ENCODE peak calls at places on chromosomes 16 and 17, in nine cellular contexts. B is CD8-positive, alpha-beta T cell; L is T-helper 17 cell; D is effector memory CD8-positive, alpha-beta T cell; I is activated CD8-positive, alpha-beta T cell treated with anti-CD3 and anti-CD28 coated beads for 36 hours; U is activated T-cell treated with anti-CD3 and anti-CD28 coated beads, Interleukin-2, amount 50 U/mL, for 4 hours; Y is stimulated activated naive CD8-positive, alpha-beta T cell treated with anti-CD3 and anti-CD28 coated beads, Interleukin-15, Interleukin-2, amounts not matched to agents 100 U/mL and 50 U/mL, for 24 hours; X is right cardiac atrium; A is T-cell. F is an unnamed sample.

GRCh38 chr16:80459331-80459777 is 81.4 kb upstream of the DYNLRB2 start:
- ATAC-seq in U (no peak), D (no peak), Y (no peak), A (no peak), B (no peak), X (peak), L (no peak), I (no peak), F (peak)

GRCh38 chr16:87409153-87409552 is 17.0 kb downstream of the MAP1LC3B start:
- ATAC-seq in D (no peak), I (no peak), Y (no peak), U (no peak), B (no peak), L (no peak), X (no peak), A (no peak), F (no peak)

GRCh38 chr16:67397812-67398545 is 4.7 kb upstream of the TPPP3 start:
- ATAC-seq in I (no peak), A (no peak), D (no peak), L (no peak), X (no peak), B (no peak), Y (no peak), U (no peak), F (no peak)

GRCh38 chr17:55274371-55275255 is 9.9 kb downstream of the HLF start:
- ATAC-seq in L (no peak), Y (no peak), U (no peak), B (no peak), I (no peak), A (no peak), X (peak), D (no peak), F (no peak)

GRCh38 chr16:3864562-3864961 is 16.0 kb downstream of the CREBBP start:
- ATAC-seq in Y (no peak), D (no peak), I (peak), A (no peak), X (no peak), L (no peak), B (no peak), U (peak), F (no peak)

GRCh38 chr17:40318835-40319332 is 9.9 kb downstream of the RARA start:
- ATAC-seq in X (no peak), B (no peak), D (no peak), L (no peak), Y (no peak), A (no peak), I (no peak), U (no peak), F (no peak)

GRCh38 chr17:43402567-43402966 is 3.8 kb downstream of the ARL4D start:
- ATAC-seq in I (no peak), U (no peak), A (no peak), L (no peak), B (no peak), D (no peak), X (no peak), Y (no peak), F (no peak)

GRCh38 chr17:7972131-7972785 is 30.2 kb upstream of the GUCY2D start:
- ATAC-seq in X (peak), L (no peak), I (no peak), U (no peak), D (no peak), A (no peak), Y (no peak), B (no peak), F (no peak)

GRCh38 chr16:81204794-81205680 is 33.5 kb upstream of the BCO1 start:
- ATAC-seq in A (no peak), B (no peak), Y (no peak), L (no peak), U (no peak), D (no peak), X (peak), I (peak), F (no peak)

F was measured in gastroesophageal sphincter.